ENCODE peak calls at places on chromosomes 2 and 18, in ten cellular contexts. O, H, Z, V, G, F, X, E, J and C are unnamed samples.

GRCh38 chr2:40256649-40257048 is 195.2 kb downstream of the SLC8A1 start:
- DNase-seq in O (no peak), H (no peak), Z (peak; percentile 87), V (no peak), G (no peak), F (no peak), X (no peak), E (no peak), J (no peak), C (peak; percentile 40)

GRCh38 chr2:148885209-148885608 is 10.2 kb downstream of the KIF5C start:
- DNase-seq in O (no peak), H (no peak), Z (no peak), V (peak; percentile 10), G (no peak), F (no peak), X (no peak), E (no peak), J (no peak), C (no peak)

GRCh38 chr2:231662811-231663457 is 45.4 kb upstream of the PTMA start:
- DNase-seq in O (no peak), H (no peak), Z (no peak), V (no peak), G (no peak), F (no peak), X (no peak), E (no peak), J (no peak), C (no peak)

GRCh38 chr2:109373791-109374547 is 239.8 kb downstream of the SEPTIN10 start:
- DNase-seq in O (no peak), H (no peak), Z (no peak), V (no peak), G (no peak), F (no peak), X (peak; percentile 59), E (peak; percentile 21), J (no peak), C (no peak)

GRCh38 chr2:221741496-221742211 is 169.6 kb upstream of the EPHA4 start:
- DNase-seq in O (no peak), H (no peak), Z (no peak), V (no peak), G (no peak), F (no peak), X (no peak), E (no peak), J (no peak), C (no peak)

GRCh38 chr2:20080839-20081348 is 29.5 kb upstream of the LAPTM4A start:
- DNase-seq in O (no peak), H (no peak), Z (peak; percentile 76), V (no peak), G (no peak), F (no peak), X (no peak), E (no peak), J (no peak), C (peak; percentile 91)

GRCh38 chr2:109321570-109321969 is 192.6 kb downstream of the SH3RF3 start:
- DNase-seq in O (no peak), H (no peak), Z (no peak), V (no peak), G (no peak), F (no peak), X (no peak), E (no peak), J (no peak), C (no peak)

GRCh38 chr18:75456277-75456676 is 28.8 kb upstream of the SMIM21 start:
- DNase-seq in O (no peak), H (no peak), Z (peak; percentile 18), V (no peak), G (no peak), F (no peak), X (no peak), E (no peak), J (no peak), C (no peak)

GRCh38 chr2:100416397-100416938 is 1.0 kb downstream of the CHST10 start:
- DNase-seq in O (no peak), H (no peak), Z (no peak), V (no peak), G (no peak), F (no peak), X (no peak), E (no peak), J (no peak), C (peak; percentile 4)

GRCh38 chr2:236625156-236625690 is 55.6 kb downstream of the ACKR3 start:
- DNase-seq in O (no peak), H (no peak), Z (no peak), V (no peak), G (no peak), F (no peak), X (peak; percentile 43), E (no peak), J (no peak), C (no peak)

GRCh38 chr2:118875298-118875697 is 27.9 kb upstream of the EN1 start:
- DNase-seq in O (no peak), H (no peak), Z (no peak), V (no peak), G (no peak), F (no peak), X (no peak), E (no peak), J (no peak), C (no peak)

GRCh38 chr2:73982140-73982617 is 2.5 kb upstream of the TET3 start:
- DNase-seq in O (no peak), H (no peak), Z (no peak), V (no peak), G (no peak), F (no peak), X (no peak), E (peak; percentile 41), J (peak; percentile 39), C (no peak)

GRCh38 chr2:70035344-70035844 is 51.9 kb upstream of the PCBP1 start:
- DNase-seq in O (peak; percentile 30), H (no peak), Z (no peak), V (no peak), G (no peak), F (no peak), X (no peak), E (no peak), J (no peak), C (no peak)

GRCh38 chr2:44291281-44292248 is 16.3 kb downstream of the SLC3A1 start:
- DNase-seq in O (peak; percentile 72), H (peak; percentile 41), Z (peak; percentile 84), V (peak; percentile 94), G (no peak), F (peak; percentile 48), X (no peak), E (peak; percentile 84), J (no peak), C (peak; percentile 79)

GRCh38 chr2:107542314-107542740 is 284.4 kb upstream of the RGPD4 start:
- DNase-seq in O (no peak), H (no peak), Z (peak; percentile 35), V (peak; percentile 28), G (no peak), F (no peak), X (peak; percentile 54), E (no peak), J (no peak), C (peak; percentile 76)

GRCh38 chr18:57060814-57061213 is 86.1 kb upstream of the BOD1L2 start:
- DNase-seq in O (no peak), H (no peak), Z (peak; percentile 47), V (no peak), G (no peak), F (no peak), X (no peak), E (no peak), J (no peak), C (no peak)

GRCh38 chr2:212903413-212903812 is 248.0 kb downstream of the IKZF2 start:
- DNase-seq in O (no peak), H (no peak), Z (no peak), V (no peak), G (no peak), F (no peak), X (no peak), E (no peak), J (no peak), C (no peak)

GRCh38 chr2:46175409-46175808 is 121.8 kb upstream of the EPAS1 start:
- DNase-seq in O (peak; percentile 79), H (no peak), Z (no peak), V (no peak), G (no peak), F (no peak), X (no peak), E (no peak), J (no peak), C (no peak)

GRCh38 chr2:58842501-58843144 is 601.5 kb upstream of the FANCL start:
- DNase-seq in O (no peak), H (no peak), Z (peak; percentile 12), V (no peak), G (no peak), F (no peak), X (no peak), E (no peak), J (no peak), C (no peak)

GRCh38 chr2:67839668-67840067 is 223.1 kb downstream of the C1D start:
- DNase-seq in O (no peak), H (no peak), Z (no peak), V (no peak), G (no peak), F (no peak), X (no peak), E (no peak), J (no peak), C (no peak)
- H3K27ac ChIP-seq in O (no peak overlapping the region), H (peak overlapping the region; percentile 47), Z (no peak overlapping the region), V (no peak overlapping the region), G (no peak overlapping the region), F (no peak overlapping the region), X (no peak overlapping the region), E (no peak overlapping the region), J (no peak overlapping the region), C (no peak overlapping the region)

DNA sequence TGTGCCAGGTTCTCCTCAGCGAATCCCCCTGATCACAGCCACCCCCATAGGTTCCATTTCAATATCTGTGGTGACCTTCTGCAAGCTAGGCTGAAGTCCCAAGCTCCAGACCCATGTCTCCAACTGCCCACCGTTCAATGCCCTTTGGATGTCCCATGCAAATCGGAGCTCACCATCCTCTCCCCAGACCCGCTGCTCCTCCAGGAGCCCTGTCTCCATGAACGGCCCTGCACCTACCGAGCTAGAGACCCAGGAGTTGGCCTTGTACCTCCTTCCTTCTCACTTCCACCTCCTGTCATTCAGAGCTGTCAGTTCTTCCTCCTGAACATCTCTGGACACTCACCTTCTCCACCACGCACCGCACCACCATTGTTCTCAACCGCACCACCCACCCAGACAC is 1.0 kb upstream of the FAHD2A start:
- DNase-seq in O (no peak), H (no peak), Z (no peak), V (no peak), G (no peak), F (no peak), X (no peak), E (no peak), J (no peak), C (no peak)
- H3K4me3 ChIP-seq in O (peak overlapping the region; percentile 97), H (peak overlapping the region; percentile 97), Z (no peak overlapping the region), V (no peak overlapping the region), G (peak overlapping the region; percentile 100), F (peak overlapping the region; percentile 100), X (no peak overlapping the region), E (peak overlapping the region; percentile 91), J (peak overlapping the region; percentile 88), C (peak overlapping the region; percentile 97)

GRCh38 chr2:23380562-23381065 is 4.4 kb upstream of the KLHL29 start:
- DNase-seq in O (no peak), H (no peak), Z (peak; percentile 42), V (no peak), G (no peak), F (no peak), X (no peak), E (no peak), J (no peak), C (peak; percentile 30)
- H3K27ac ChIP-seq in O (peak overlapping the region; percentile 36), H (no peak overlapping the region), Z (no peak overlapping the region), V (peak overlapping the region; percentile 42), G (no peak overlapping the region), F (peak overlapping the region; percentile 32), X (no peak overlapping the region), E (peak overlapping the region; percentile 13), J (peak overlapping the region; percentile 6), C (peak overlapping the region; percentile 52)

GRCh38 chr2:16235747-16236146 is 295.4 kb downstream of the MYCN start:
- DNase-seq in O (no peak), H (no peak), Z (peak; percentile 46), V (no peak), G (no peak), F (no peak), X (no peak), E (no peak), J (no peak), C (no peak)
- H3K4me3 ChIP-seq in O (no peak overlapping the region), H (no peak overlapping the region), Z (no peak overlapping the region), V (no peak overlapping the region), G (no peak overlapping the region), F (no peak overlapping the region), X (no peak overlapping the region), E (no peak overlapping the region), J (no peak overlapping the region), C (no peak overlapping the region)